ENCODE peak calls at places on chromosomes 12 and 14, in five cellular contexts. One of them, this sample, is unnamed.

GRCh38 chr12:42213023-42213422 is 25.0 kb downstream of the YAF2 start:
- DNase-seq in neuronal stem cell: no peak
- DNase-seq in stimulated activated CD8-positive, alpha-beta memory T cell treated with anti-CD3 and anti-CD28 coated beads, Interleukin-2, amount 100 ng/mL, for 1 hour: no peak
- DNase-seq in CD4-positive, alpha-beta T cell: no peak
- DNase-seq in NCI-H748 treated with DMSO at 0.1 percent for 48 hours: peak
- DNase-seq in this sample: no peak

GRCh38 chr14:60815371-60815770 is 80.8 kb downstream of the MNAT1 start:
- DNase-seq in NCI-H748 treated with DMSO at 0.1 percent for 48 hours: no peak
- DNase-seq in neuronal stem cell: no peak
- DNase-seq in CD4-positive, alpha-beta T cell: no peak
- DNase-seq in stimulated activated CD8-positive, alpha-beta memory T cell treated with anti-CD3 and anti-CD28 coated beads, Interleukin-2, amount 100 ng/mL, for 1 hour: no peak
- DNase-seq in this sample: no peak

GRCh38 chr14:95774265-95775160 is 60.6 kb upstream of the TCL1A start:
- DNase-seq in CD4-positive, alpha-beta T cell: peak
- DNase-seq in NCI-H748 treated with DMSO at 0.1 percent for 48 hours: peak
- DNase-seq in neuronal stem cell: peak
- DNase-seq in stimulated activated CD8-positive, alpha-beta memory T cell treated with anti-CD3 and anti-CD28 coated beads, Interleukin-2, amount 100 ng/mL, for 1 hour: peak
- DNase-seq in this sample: peak

GRCh38 chr12:117129391-117129790 is 30.2 kb upstream of the TESC start:
- DNase-seq in NCI-H748 treated with DMSO at 0.1 percent for 48 hours: no peak
- DNase-seq in stimulated activated CD8-positive, alpha-beta memory T cell treated with anti-CD3 and anti-CD28 coated beads, Interleukin-2, amount 100 ng/mL, for 1 hour: no peak
- DNase-seq in neuronal stem cell: no peak
- DNase-seq in CD4-positive, alpha-beta T cell: no peak
- DNase-seq in this sample: no peak

GRCh38 chr14:79016828-79017505 is 846.8 kb downstream of the NRXN3 start:
- DNase-seq in CD4-positive, alpha-beta T cell: no peak
- DNase-seq in stimulated activated CD8-positive, alpha-beta memory T cell treated with anti-CD3 and anti-CD28 coated beads, Interleukin-2, amount 100 ng/mL, for 1 hour: no peak
- DNase-seq in neuronal stem cell: no peak
- DNase-seq in NCI-H748 treated with DMSO at 0.1 percent for 48 hours: no peak
- DNase-seq in this sample: no peak

GRCh38 chr14:101788016-101788695 is 26.6 kb downstream of the PPP2R5C start:
- DNase-seq in NCI-H748 treated with DMSO at 0.1 percent for 48 hours: no peak
- DNase-seq in CD4-positive, alpha-beta T cell: no peak
- DNase-seq in stimulated activated CD8-positive, alpha-beta memory T cell treated with anti-CD3 and anti-CD28 coated beads, Interleukin-2, amount 100 ng/mL, for 1 hour: no peak
- DNase-seq in neuronal stem cell: no peak
- DNase-seq in this sample: no peak

GRCh38 chr12:47964102-47964723 is 817 bp downstream of the TMEM106C start:
- DNase-seq in neuronal stem cell: no peak
- DNase-seq in CD4-positive, alpha-beta T cell: no peak
- DNase-seq in stimulated activated CD8-positive, alpha-beta memory T cell treated with anti-CD3 and anti-CD28 coated beads, Interleukin-2, amount 100 ng/mL, for 1 hour: no peak
- DNase-seq in NCI-H748 treated with DMSO at 0.1 percent for 48 hours: peak
- DNase-seq in this sample: no peak

GRCh38 chr12:19639781-19640180 is 200.5 kb downstream of the AEBP2 start:
- DNase-seq in stimulated activated CD8-positive, alpha-beta memory T cell treated with anti-CD3 and anti-CD28 coated beads, Interleukin-2, amount 100 ng/mL, for 1 hour: no peak
- DNase-seq in neuronal stem cell: no peak
- DNase-seq in CD4-positive, alpha-beta T cell: no peak
- DNase-seq in NCI-H748 treated with DMSO at 0.1 percent for 48 hours: no peak
- DNase-seq in this sample: no peak

GRCh38 chr12:12333407-12333831 is 16.6 kb downstream of the MANSC1 start:
- DNase-seq in CD4-positive, alpha-beta T cell: no peak
- DNase-seq in neuronal stem cell: no peak
- DNase-seq in stimulated activated CD8-positive, alpha-beta memory T cell treated with anti-CD3 and anti-CD28 coated beads, Interleukin-2, amount 100 ng/mL, for 1 hour: no peak
- DNase-seq in NCI-H748 treated with DMSO at 0.1 percent for 48 hours: peak
- DNase-seq in this sample: no peak